ENCODE peak calls at places on chromosomes 12 and 14, in seven cellular contexts. Q is Ammon's horn; D is body of pancreas; S is activated CD8-positive, alpha-beta memory T cell treated with anti-CD3 and anti-CD28 coated beads, Interleukin-2, amount 50 U/mL, for 4 hours; O is COR-L47; U is smooth muscle cell of the brain vasculature; I is NCI-H82. M is an unnamed sample.

GRCh38 chr12:94670075-94670474 is 19.7 kb upstream of the TMCC3 start:
- DNase-seq in S (no peak), O (no peak), U (no peak), D (no peak), I (no peak), Q (no peak), M (no peak)

GRCh38 chr14:104317975-104318557 is 179.7 kb downstream of the KIF26A start:
- DNase-seq in O (no peak), U (no peak), S (peak), D (peak), Q (no peak), I (no peak), M (no peak)

GRCh38 chr12:111450676-111451075 is 45.0 kb downstream of the SH2B3 start:
- DNase-seq in I (no peak), D (no peak), U (no peak), S (no peak), Q (no peak), O (no peak), M (no peak)

GRCh38 chr12:29225834-29226233 is 76.8 kb downstream of the FAR2 start:
- DNase-seq in Q (no peak), O (no peak), I (no peak), D (no peak), S (no peak), U (no peak), M (no peak)

GRCh38 chr12:121159467-121160307 is 27.0 kb downstream of the P2RX7 start:
- DNase-seq in S (no peak), D (no peak), Q (no peak), U (no peak), O (no peak), I (no peak), M (no peak)

GRCh38 chr14:54652188-54652889 is 85.4 kb downstream of the SAMD4A start:
- DNase-seq in U (peak), I (no peak), D (peak), S (no peak), O (no peak), Q (peak), M (no peak)

GRCh38 chr12:76637807-76638206 is 78.2 kb upstream of the OSBPL8 start:
- DNase-seq in S (no peak), U (no peak), Q (no peak), I (no peak), D (no peak), O (no peak), M (no peak)

GRCh38 chr12:52245259-52245961 is 12.4 kb downstream of the KRT7 start:
- DNase-seq in I (no peak), Q (no peak), O (no peak), U (no peak), D (peak), S (no peak), M (no peak)

GRCh38 chr14:101174522-101174838 is 271.0 kb upstream of the RTL1 start:
- DNase-seq in U (no peak), O (peak), S (no peak), Q (no peak), I (no peak), D (no peak), M (no peak)

GRCh38 chr14:34496679-34497513 is 34.9 kb upstream of the SPTSSA start:
- DNase-seq in Q (peak), U (peak), D (peak), I (no peak), S (no peak), O (no peak), M (no peak)

GRCh38 chr14:40318211-40318719 is 886.0 kb upstream of the FBXO33 start:
- DNase-seq in O (no peak), D (no peak), S (no peak), U (no peak), I (no peak), Q (no peak), M (no peak)

GRCh38 chr12:3299929-3300832 is 190.8 kb upstream of the PRMT8 start:
- DNase-seq in I (peak), D (peak), Q (peak), U (peak), O (peak), S (peak), M (peak)

GRCh38 chr12:43758247-43758727 is 303 bp downstream of the PUS7L start:
- DNase-seq in D (peak), Q (peak), I (peak), O (peak), S (no peak), U (no peak), M (no peak)

GRCh38 chr12:124752437-124753229 is 111.0 kb downstream of the SCARB1 start:
- DNase-seq in Q (peak), I (peak), O (no peak), U (no peak), S (no peak), D (no peak), M (no peak)

GRCh38 chr12:111041091-111041490 is 120.7 kb upstream of the MYL2 start:
- DNase-seq in I (no peak), O (no peak), S (no peak), U (no peak), Q (no peak), D (no peak), M (no peak)

GRCh38 chr12:54624316-54625279 is 10.1 kb downstream of the LACRT start:
- DNase-seq in U (no peak), Q (no peak), S (no peak), O (no peak), I (no peak), D (no peak), M (no peak)